ENCODE peak calls at places on chromosomes 11 and 22, in four cellular contexts. O is CD8-positive, alpha-beta memory T cell; E is K562; G is aorta. F is an unnamed sample.

GRCh38 chr11:47234669-47235075 is 13.9 kb downstream of the ACP2 start:
- DNase-seq in O (peak), E (no peak), G (no peak), F (no peak)

GRCh38 chr11:69148377-69148762 is 7.4 kb upstream of the SMIM38 start:
- DNase-seq in O (no peak), E (no peak), G (no peak), F (no peak)

GRCh38 chr11:45252877-45253276 is 33.3 kb downstream of the SYT13 start:
- DNase-seq in O (no peak), E (no peak), G (no peak), F (no peak)

GRCh38 chr11:57313788-57314135 is 11.0 kb downstream of the TNKS1BP1 start:
- DNase-seq in O (no peak), E (no peak), G (peak), F (no peak)

GRCh38 chr22:33803371-33803770 is 116.9 kb downstream of the LARGE1 start:
- DNase-seq in O (no peak), E (no peak), G (no peak), F (no peak)

GRCh38 chr11:20156876-20157613 is 3.2 kb downstream of the DBX1 start:
- DNase-seq in O (no peak), E (no peak), G (no peak), F (no peak)

GRCh38 chr22:42919199-42919598 is 62.1 kb upstream of the ARFGAP3 start:
- DNase-seq in O (no peak), E (no peak), G (peak), F (no peak)

GRCh38 chr11:17719940-17720795 is 797 bp downstream of the MYOD1 start:
- DNase-seq in O (no peak), E (no peak), G (no peak), F (no peak)

GRCh38 chr11:113283881-113284280 is 30.5 kb upstream of the TTC12 start:
- DNase-seq in O (no peak), E (no peak), G (no peak), F (no peak)

GRCh38 chr11:100625041-100625440 is 62.0 kb upstream of the ARHGAP42 start:
- DNase-seq in O (no peak), E (no peak), G (no peak), F (no peak)

GRCh38 chr22:44659140-44659539 is 42.9 kb upstream of the PRR5 start:
- DNase-seq in O (no peak), E (no peak), G (peak), F (no peak)

GRCh38 chr11:123507043-123507442 is 77.0 kb downstream of the GRAMD1B start:
- DNase-seq in O (no peak), E (no peak), G (no peak), F (no peak)

GRCh38 chr11:112588252-112588668 is 327.6 kb upstream of the PLET1 start:
- DNase-seq in O (peak), E (peak), G (peak), F (peak)

GRCh38 chr22:21710156-21710555 is 25.4 kb downstream of the YPEL1 start:
- DNase-seq in O (no peak), E (no peak), G (no peak), F (no peak)

GRCh38 chr11:119791701-119792151 is 62.7 kb upstream of the NECTIN1 start:
- DNase-seq in O (no peak), E (no peak), G (peak), F (no peak)

GRCh38 chr11:119363081-119363861 is 16.8 kb upstream of the MFRP start:
- DNase-seq in O (no peak), E (peak), G (no peak), F (peak)

GRCh38 chr22:19691721-19692341 is 22.5 kb upstream of the SEPTIN5 start:
- DNase-seq in O (no peak), E (peak), G (peak), F (no peak)

GRCh38 chr22:35850831-35851230 is 133.2 kb downstream of the APOL5 start:
- DNase-seq in O (no peak), E (no peak), G (no peak), F (no peak)

GRCh38 chr11:14908214-14908880 is 16.3 kb upstream of the CYP2R1 start:
- DNase-seq in O (peak), E (peak), G (no peak), F (peak)

GRCh38 chr11:117882539-117882938 is 6.1 kb upstream of the FXYD6 start:
- DNase-seq in O (no peak), E (no peak), G (no peak), F (no peak)

GRCh38 chr11:58058276-58059010 is 27.7 kb downstream of the OR6Q1 start:
- DNase-seq in O (no peak), E (no peak), G (peak), F (no peak)

GRCh38 chr11:128627666-128628342 is 40.4 kb upstream of the ETS1 start:
- DNase-seq in O (no peak), E (no peak), G (no peak), F (peak)

GRCh38 chr11:121554552-121554951 is 101.8 kb upstream of the SORL1-AS1 start:
- DNase-seq in O (no peak), E (no peak), G (no peak), F (no peak)

GRCh38 chr22:48181168-48181955 is 1418.9 kb downstream of the TBC1D22A start:
- DNase-seq in O (no peak), E (no peak), G (peak), F (no peak)

GRCh38 chr11:64207247-64208085 is 945 bp downstream of the FERMT3 start:
- DNase-seq in O (peak), E (peak), G (peak), F (peak)

GRCh38 chr11:130786987-130787688 is 129.1 kb downstream of the SNX19 start:
- DNase-seq in O (no peak), E (no peak), G (no peak), F (no peak)

GRCh38 chr22:40511604-40512003 is 124.9 kb downstream of the MRTFA start:
- DNase-seq in O (no peak), E (no peak), G (no peak), F (no peak)

GRCh38 chr11:89491141-89491690 is at the start of gene NOX4:
- DNase-seq in O (no peak), E (no peak), G (peak), F (no peak)

GRCh38 chr22:20153945-20154344 is 3.1 kb upstream of the CCDC188 start:
- DNase-seq in O (no peak), E (no peak), G (no peak), F (no peak)

GRCh38 chr11:67043572-67044329 is 12.9 kb upstream of the RHOD start:
- DNase-seq in O (no peak), E (no peak), G (no peak), F (no peak)

GRCh38 chr11:46435679-46436078 is 44.1 kb upstream of the CHRM4 start:
- DNase-seq in O (no peak), E (no peak), G (no peak), F (no peak)

DNA sequence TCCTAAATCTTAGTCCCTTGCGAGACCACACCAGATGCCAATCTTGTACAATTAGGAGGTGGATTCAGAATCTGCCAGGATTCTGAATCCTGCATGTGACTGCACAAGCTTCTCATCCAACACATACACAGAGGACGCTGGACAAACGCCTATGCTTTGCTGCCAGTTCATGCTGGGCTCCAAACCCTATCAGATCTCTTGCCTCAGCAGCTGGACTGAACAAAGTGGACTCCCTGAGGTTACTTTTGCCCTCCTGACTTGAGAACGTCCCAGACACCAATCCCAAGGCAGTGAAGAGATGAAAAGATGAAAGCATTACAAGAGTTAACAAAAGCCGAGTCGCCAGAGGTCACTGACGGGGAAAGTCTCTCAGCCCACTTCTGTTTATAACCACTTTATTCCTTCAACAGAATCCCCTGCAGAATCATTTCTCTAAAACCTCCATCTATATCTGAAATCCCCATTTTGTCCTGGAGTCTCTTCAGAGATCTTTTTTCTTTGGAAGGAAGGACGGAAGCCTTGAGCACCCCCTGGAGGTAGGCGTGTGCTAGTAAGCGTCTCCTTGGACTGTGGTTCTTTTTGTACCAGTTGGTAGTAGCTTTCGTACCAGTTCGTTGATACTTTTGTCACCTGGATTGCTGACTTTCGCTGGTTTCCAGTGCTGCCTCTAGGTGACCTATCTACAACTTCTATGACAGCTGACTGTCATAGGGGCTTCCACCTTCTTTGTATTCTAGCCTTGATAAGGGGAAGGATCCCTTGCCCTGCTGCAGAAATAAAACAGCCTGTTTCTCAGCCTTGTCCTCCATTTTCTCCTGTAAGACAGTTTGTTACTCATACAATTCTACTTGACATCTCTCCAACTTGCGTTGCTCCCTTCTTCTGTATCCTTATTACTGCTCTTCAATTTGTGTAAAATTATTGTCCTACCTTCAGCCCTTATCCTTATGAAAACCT is 26.1 kb upstream of the EED start:
- DNase-seq in O (peak), E (peak), G (peak), F (peak)
- H3K27ac ChIP-seq in O (no peak), E (peak), G (peak), F (peak)

GRCh38 chr11:16193897-16194381 is 162.4 kb downstream of the SOX6 start:
- DNase-seq in O (no peak), E (no peak), G (no peak), F (no peak)
- H3K27ac ChIP-seq in O (no peak), E (no peak), G (no peak), F (no peak)

DNA sequence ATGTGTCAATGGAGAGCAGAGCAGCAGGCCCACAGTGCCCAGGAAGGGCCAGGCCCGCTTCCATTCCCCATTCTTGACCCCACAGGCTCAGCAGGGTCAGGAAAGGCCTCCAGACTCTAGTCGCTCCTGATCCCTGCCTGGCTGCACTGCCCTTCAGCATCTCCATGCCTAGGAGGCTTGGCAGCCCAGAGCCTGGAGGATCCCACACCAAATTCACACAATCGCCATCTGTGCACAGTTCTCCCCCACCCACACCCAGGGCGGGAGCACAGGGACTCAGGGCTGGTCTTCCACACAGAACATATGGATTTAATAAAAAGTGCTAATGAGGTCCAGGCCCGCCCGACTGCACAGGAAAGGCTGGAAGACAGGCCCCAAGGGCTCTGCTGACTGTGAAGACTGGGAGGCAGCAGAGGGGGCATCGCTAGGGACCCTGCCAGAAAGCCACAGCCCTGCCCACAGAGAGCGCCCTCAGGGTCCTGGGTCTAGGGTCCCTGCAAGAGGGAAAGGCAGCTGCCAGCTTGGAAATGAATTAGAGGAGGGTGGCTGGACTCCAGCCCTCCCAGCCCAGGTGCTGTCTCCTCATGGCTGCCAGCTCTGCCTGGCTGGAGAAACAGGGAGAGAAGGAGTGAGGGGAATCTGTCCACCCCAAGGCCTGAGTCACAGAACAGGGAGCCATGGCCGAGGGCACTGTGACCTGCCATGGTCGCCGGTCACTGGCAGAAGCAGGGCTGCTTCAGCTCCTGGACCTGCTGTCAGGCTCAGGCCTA is 39.7 kb downstream of the DKK3 start:
- DNase-seq in O (no peak), E (no peak), G (no peak), F (no peak)
- H3K27ac ChIP-seq in O (no peak), E (no peak), G (no peak), F (no peak)

DNA sequence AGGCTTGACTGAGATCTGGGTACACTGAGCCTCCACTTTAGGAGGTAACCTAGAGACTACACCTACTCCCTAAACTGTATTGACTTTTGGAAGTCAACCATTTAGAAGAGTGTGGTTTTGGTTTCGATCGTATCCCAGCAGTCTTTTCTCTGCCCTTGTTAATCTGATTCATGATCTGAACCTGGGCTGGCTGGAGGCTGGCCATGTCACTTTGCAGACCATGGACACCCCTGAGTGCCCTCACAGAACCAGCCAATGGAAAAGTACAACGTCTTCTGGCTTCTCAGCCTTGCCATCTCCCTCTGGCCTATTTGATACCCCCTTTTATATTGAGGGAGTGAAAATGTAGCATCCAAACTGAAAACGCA is 10.8 kb downstream of the EHF start:
- DNase-seq in O (no peak), E (no peak), G (no peak), F (no peak)
- H3K27ac ChIP-seq in O (no peak), E (no peak), G (no peak), F (no peak)

GRCh38 chr11:12859872-12860657 is 149.1 kb upstream of the RASSF10 start:
- DNase-seq in O (no peak), E (no peak), G (no peak), F (no peak)
- H3K27ac ChIP-seq in O (no peak), E (peak), G (no peak), F (no peak)

DNA sequence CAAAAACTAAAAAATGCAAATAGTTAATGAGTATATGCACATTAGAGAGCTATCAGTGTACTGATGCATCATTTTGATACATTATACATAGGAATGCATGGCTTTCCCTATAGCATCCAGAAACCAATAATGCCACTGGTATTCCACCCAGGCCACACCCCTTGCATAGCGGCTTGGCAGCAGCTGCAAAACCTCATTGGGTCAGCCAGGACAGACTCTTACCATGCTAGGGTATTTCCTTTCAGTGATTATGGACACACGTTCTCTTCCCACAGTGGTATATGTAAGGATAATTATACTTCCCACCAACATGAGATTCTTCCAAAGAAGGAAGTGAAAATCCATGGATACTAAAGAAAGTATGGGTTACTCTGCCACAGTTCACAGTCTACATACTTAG is 145.9 kb upstream of the PITPNB start:
- DNase-seq in O (no peak), E (no peak), G (no peak), F (no peak)
- H3K27ac ChIP-seq in O (no peak), E (no peak), G (no peak), F (no peak)

F was measured in Karpas-422.